ENCODE peak calls at places on chromosome X, in nine cellular contexts. M is IMR-90, D is GM23248, V is cardiac muscle cell, H is fibroblast of lung, L is right cardiac atrium, X is adrenal gland, Y is breast epithelium, T is stomach. Z is an unnamed sample.

GRCh38 chrX:63503541-63503940 is 152.4 kb upstream of the SPIN4 start:
- DNase-seq in M (peak; percentile 20), H (peak; percentile 62), L (no peak), Y (no peak), D (peak; percentile 52), V (peak; percentile 70), T (no peak), X (no peak), Z (no peak)

GRCh38 chrX:1389181-1389992 is 2.5 kb downstream of the SLC25A6 start:
- DNase-seq in D (no peak), H (no peak), V (no peak), Y (peak; percentile 50), X (no peak), M (no peak), L (peak; percentile 59), T (peak; percentile 24), Z (peak; percentile 13)

GRCh38 chrX:115147220-115147619 is 42.0 kb upstream of the RBMXL3 start:
- DNase-seq in M (peak; percentile 40), T (no peak), V (peak; percentile 28), Y (no peak), D (peak; percentile 35), L (no peak), H (peak; percentile 8), X (no peak), Z (no peak)

GRCh38 chrX:135410861-135411627 is 10.7 kb upstream of the SMIM10L2A start:
- DNase-seq in H (no peak), D (no peak), T (no peak), L (no peak), M (no peak), V (no peak), Y (no peak), X (no peak), Z (no peak)

GRCh38 chrX:123088331-123088730 is 95.7 kb upstream of the GRIA3 start:
- DNase-seq in T (no peak), Y (no peak), D (peak; percentile 60), X (no peak), M (no peak), L (no peak), V (no peak), H (no peak), Z (no peak)

GRCh38 chrX:136376713-136377112 is 76.0 kb downstream of the ADGRG4 start:
- DNase-seq in D (no peak), M (no peak), T (no peak), Y (no peak), X (no peak), L (no peak), V (no peak), H (no peak), Z (no peak)

GRCh38 chrX:31356501-31357263 is 284.8 kb upstream of the FTHL17 start:
- DNase-seq in T (no peak), L (no peak), M (no peak), Y (no peak), D (no peak), V (no peak), H (no peak), X (no peak), Z (no peak)

GRCh38 chrX:100447563-100448397 is 37.7 kb upstream of the PCDH19 start:
- DNase-seq in T (no peak), Y (no peak), H (peak; percentile 3), M (peak; percentile 1), D (peak; percentile 36), X (peak; percentile 43), V (peak; percentile 38), L (peak; percentile 68), Z (peak; percentile 53)

GRCh38 chrX:10797493-10797892 is 177.1 kb upstream of the MID1 start:
- DNase-seq in X (no peak), Y (no peak), M (peak; percentile 71), H (peak; percentile 35), L (no peak), T (no peak), D (peak; percentile 40), V (peak; percentile 15), Z (no peak)

GRCh38 chrX:72243472-72243871 is 4.6 kb upstream of the ERCC6L start:
- DNase-seq in V (peak; percentile 66), H (peak; percentile 67), T (no peak), L (no peak), D (peak; percentile 55), M (peak; percentile 51), Y (no peak), X (peak; percentile 21), Z (no peak)

GRCh38 chrX:9860826-9861225 is 74.6 kb downstream of the SHROOM2 start:
- DNase-seq in H (no peak), M (no peak), X (no peak), T (no peak), L (no peak), V (no peak), D (no peak), Y (no peak), Z (no peak)

GRCh38 chrX:69538321-69538876 is 34.3 kb downstream of the NALF2 start:
- DNase-seq in L (peak; percentile 90), M (peak; percentile 16), Y (peak; percentile 64), D (peak; percentile 64), H (peak; percentile 2), X (peak; percentile 76), V (peak; percentile 79), T (peak; percentile 79), Z (peak; percentile 81)

GRCh38 chrX:150692837-150693781 is at the start of gene MTMR1:
- DNase-seq in M (no peak), V (no peak), X (peak; percentile 16), D (peak; percentile 49), Y (no peak), L (peak; percentile 69), H (no peak), T (peak; percentile 44), Z (peak; percentile 41)

GRCh38 chrX:24020280-24020876 is 6.6 kb downstream of the KLHL15 start:
- DNase-seq in V (peak; percentile 15), X (no peak), H (peak; percentile 29), M (peak; percentile 15), T (no peak), Y (no peak), D (peak; percentile 47), L (no peak), Z (no peak)

GRCh38 chrX:107601326-107601725 is 27.0 kb upstream of the PRPS1 start:
- DNase-seq in H (no peak), T (no peak), X (no peak), Y (no peak), L (no peak), V (no peak), M (no peak), D (no peak), Z (no peak)

GRCh38 chrX:111039606-111040005 is 56.4 kb upstream of the PAK3 start:
- DNase-seq in V (no peak), M (no peak), L (no peak), H (peak; percentile 10), T (no peak), X (no peak), Y (no peak), D (no peak), Z (no peak)

GRCh38 chrX:87409113-87409841 is 108.3 kb upstream of the KLHL4 start:
- DNase-seq in M (peak; percentile 24), T (no peak), Y (peak; percentile 56), D (peak; percentile 3), V (peak; percentile 96), H (peak; percentile 94), L (peak; percentile 78), X (peak; percentile 91), Z (peak; percentile 81)

GRCh38 chrX:46739736-46740135 is 19.2 kb downstream of the SLC9A7 start:
- DNase-seq in M (no peak), Y (no peak), T (no peak), D (no peak), X (no peak), L (no peak), H (no peak), V (no peak), Z (no peak)
- H3K9me3 ChIP-seq in M (peaks cover 3% of the 10 kb centered on the region), Y (peaks cover 32% of the 10 kb centered on the region), T (peaks cover 11% of the 10 kb centered on the region), D (no peaks in the 10 kb centered on the region), X (no peaks in the 10 kb centered on the region), L (no peaks in the 10 kb centered on the region), H (no peaks in the 10 kb centered on the region), V (no peaks in the 10 kb centered on the region), Z (no peaks in the 10 kb centered on the region)

DNA sequence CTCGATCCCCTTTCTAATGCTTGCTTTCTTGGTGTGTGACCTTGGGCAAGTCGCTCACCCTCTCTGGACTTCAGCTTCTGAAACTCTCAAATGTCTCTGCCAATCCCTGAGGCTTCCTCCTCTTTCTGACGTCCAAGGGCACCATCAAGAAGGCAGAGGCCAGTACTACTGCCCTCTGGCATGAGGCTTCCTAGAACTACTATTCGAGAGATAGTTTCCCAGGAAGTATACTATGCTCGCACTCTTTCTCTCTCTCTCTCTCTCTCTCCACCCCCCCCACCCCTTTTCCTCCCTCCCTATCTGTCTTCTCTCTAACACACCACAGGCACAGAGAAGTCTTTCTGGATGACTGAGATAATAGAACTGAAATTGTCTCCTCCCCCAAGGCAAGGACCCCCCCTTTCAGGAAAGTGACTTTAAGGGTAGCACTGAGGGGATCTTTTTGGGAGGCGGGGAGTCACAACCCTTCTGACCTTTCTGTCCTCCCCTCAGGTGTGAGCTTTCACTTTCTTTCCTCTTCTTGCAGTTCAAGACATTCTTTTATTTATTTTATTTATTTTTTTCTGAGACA is 20.0 kb upstream of the BCOR start:
- DNase-seq in H (no peak), M (no peak), D (no peak), X (no peak), V (no peak), T (no peak), Y (no peak), L (no peak), Z (no peak)
- H3K4me1 ChIP-seq in H (no peaks in the 10 kb centered on the region), M (no peaks in the 10 kb centered on the region), D (no peaks in the 10 kb centered on the region), X (no peaks in the 10 kb centered on the region), V (peaks cover 3% of the 10 kb centered on the region), T (no peaks in the 10 kb centered on the region), Y (no peaks in the 10 kb centered on the region), L (no peaks in the 10 kb centered on the region), Z (no peaks in the 10 kb centered on the region)

GRCh38 chrX:138921031-138921430 is 209.5 kb upstream of the FGF13 start:
- DNase-seq in H (no peak), D (no peak), Y (no peak), V (no peak), X (no peak), L (no peak), T (no peak), M (no peak), Z (no peak)
- H3K9me3 ChIP-seq in H (no peaks in the 10 kb centered on the region), D (no peaks in the 10 kb centered on the region), Y (no peaks in the 10 kb centered on the region), V (no peaks in the 10 kb centered on the region), X (no peaks in the 10 kb centered on the region), L (no peaks in the 10 kb centered on the region), T (no peaks in the 10 kb centered on the region), M (no peaks in the 10 kb centered on the region), Z (no peaks in the 10 kb centered on the region)

GRCh38 chrX:25427873-25428555 is 412.2 kb upstream of the ARX start:
- DNase-seq in X (no peak), H (no peak), D (no peak), V (no peak), T (no peak), M (no peak), L (no peak), Y (no peak), Z (no peak)

GRCh38 chrX:25432396-25432795 is 416.6 kb upstream of the ARX start:
- DNase-seq in Y (no peak), L (no peak), X (no peak), V (no peak), M (no peak), H (no peak), T (no peak), D (no peak), Z (no peak)

DNA sequence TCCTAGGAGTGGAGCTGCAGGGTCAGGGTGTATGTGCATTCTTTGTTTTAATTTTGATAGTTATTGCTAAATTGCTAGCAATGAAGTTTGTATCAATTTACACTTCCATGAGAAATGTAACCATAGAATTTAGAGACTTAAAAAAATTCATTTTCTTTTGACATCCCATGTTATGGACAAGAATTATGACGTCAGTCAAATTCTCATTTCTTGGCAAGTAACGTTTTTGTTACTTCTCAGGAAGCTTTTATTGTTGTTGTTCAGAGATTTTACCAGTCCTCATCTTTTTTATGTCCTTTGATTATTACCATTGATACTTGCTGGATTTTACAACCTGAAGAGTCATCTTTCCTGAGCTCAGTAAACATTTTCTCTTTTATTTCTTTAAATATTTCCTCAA is 417.5 kb upstream of the ARX start:
- DNase-seq in L (no peak), Y (no peak), V (no peak), X (no peak), M (no peak), H (no peak), D (no peak), T (no peak), Z (no peak)
- H3K4me1 ChIP-seq in L (no peaks in the 10 kb centered on the region), Y (no peaks in the 10 kb centered on the region), V (no peaks in the 10 kb centered on the region), X (no peaks in the 10 kb centered on the region), M (no peaks in the 10 kb centered on the region), H (no peaks in the 10 kb centered on the region), D (no peaks in the 10 kb centered on the region), T (no peaks in the 10 kb centered on the region), Z (no peaks in the 10 kb centered on the region)